ENCODE peak calls at places on chromosomes 2 and 18, in five cellular contexts. P is Peyer's patch; G is tibial nerve; E is body of pancreas; H is naive thymus-derived CD4-positive, alpha-beta T cell. V is an unnamed sample.

GRCh38 chr18:76499021-76499420 is 4.0 kb upstream of the ZNF516 start:
- DNase-seq in P (no peak), G (no peak), E (no peak), H (no peak), V (no peak)

GRCh38 chr18:39396168-39396567 is 1830.6 kb upstream of the CELF4 start:
- DNase-seq in P (no peak), G (no peak), E (no peak), H (no peak), V (no peak)

GRCh38 chr2:58042486-58042970 is 4.1 kb upstream of the VRK2 start:
- DNase-seq in P (no peak), G (no peak), E (peak), H (peak), V (no peak)

GRCh38 chr2:54767921-54768320 is 44.5 kb downstream of the EML6 start:
- DNase-seq in P (no peak), G (no peak), E (no peak), H (peak), V (no peak)

GRCh38 chr2:61694312-61695274 is 156.4 kb upstream of the XPO1 start:
- DNase-seq in P (peak), G (peak), E (peak), H (peak), V (peak)

GRCh38 chr2:219247678-219248642 is 2.7 kb downstream of the STK16 start:
- DNase-seq in P (peak), G (no peak), E (no peak), H (peak), V (no peak)

GRCh38 chr18:10916865-10917264 is 232.5 kb downstream of the PIEZO2 start:
- DNase-seq in P (no peak), G (no peak), E (no peak), H (no peak), V (no peak)

GRCh38 chr2:10122500-10123280 is at the start of gene RRM2:
- DNase-seq in P (peak), G (peak), E (peak), H (peak), V (peak)

GRCh38 chr18:8890957-8891464 is 185.7 kb downstream of the MTCL1 start:
- DNase-seq in P (no peak), G (no peak), E (peak), H (no peak), V (no peak)

GRCh38 chr2:130769343-130769907 is 14.1 kb downstream of the AMER3 start:
- DNase-seq in P (no peak), G (no peak), E (no peak), H (no peak), V (no peak)

DNA sequence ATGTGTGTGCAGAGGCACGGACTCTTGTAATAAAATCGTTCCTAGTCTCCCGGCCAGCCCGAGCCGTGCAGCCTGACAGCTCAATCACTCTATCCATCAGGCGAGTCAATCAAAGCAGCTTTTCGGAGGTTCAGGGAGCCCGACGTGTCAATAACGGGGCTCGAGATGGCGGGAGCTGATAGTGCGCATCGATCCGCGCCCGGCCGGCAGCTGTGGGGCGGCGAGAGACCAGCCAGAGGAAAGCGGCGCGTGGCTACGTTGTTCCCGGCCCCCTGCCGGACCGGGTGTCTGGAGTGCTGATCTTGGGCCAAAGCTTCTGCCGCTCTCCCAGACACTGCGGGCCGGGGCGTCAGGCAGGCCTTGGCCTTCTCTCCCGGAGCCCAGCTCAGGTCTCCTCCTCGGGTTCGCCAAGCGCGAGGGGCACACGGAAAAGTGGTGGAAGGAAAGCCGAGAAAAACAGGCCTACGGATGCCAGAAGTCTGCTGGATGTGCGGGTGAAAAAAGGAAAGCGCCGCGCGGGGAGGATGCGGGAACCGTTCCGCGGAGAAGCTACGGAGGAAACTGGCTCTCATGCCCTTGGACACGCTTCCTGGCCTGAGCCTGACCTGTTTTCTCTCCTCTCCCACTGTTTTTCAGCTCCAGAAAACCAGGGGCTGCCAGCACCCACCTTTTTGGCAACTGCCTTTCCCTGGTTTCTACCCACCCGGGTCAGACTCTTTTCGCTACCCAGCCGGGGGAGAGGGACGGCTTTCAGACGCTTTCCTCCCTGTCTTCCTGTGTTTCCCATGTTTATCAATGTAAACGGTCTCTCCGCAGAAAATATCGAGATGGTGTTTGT is 2.2 kb downstream of the EN1 start:
- DNase-seq in P (peak), G (no peak), E (no peak), H (no peak), V (no peak)
- H3K4me3 ChIP-seq in P (no peak), G (no peak), E (no peak), H (no peak), V (no peak)

DNA sequence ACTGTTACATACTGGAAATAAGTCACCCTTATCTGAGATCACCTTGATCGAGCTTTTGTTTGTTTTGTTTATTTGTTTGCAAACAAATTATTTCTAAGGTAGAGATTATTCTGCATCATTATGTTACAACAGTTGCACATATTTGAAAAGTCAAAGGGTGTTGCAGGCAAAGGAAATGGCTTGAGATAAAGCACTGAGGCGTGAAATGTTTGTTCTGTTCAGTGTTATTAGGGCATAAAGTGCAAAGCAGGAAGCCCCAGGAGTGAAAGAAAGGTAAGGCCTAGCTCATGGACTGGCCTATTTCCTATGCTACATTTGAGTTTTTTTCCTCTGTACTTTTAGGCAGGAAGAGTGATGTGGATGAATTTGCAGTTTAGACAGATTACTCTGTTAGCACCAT is 1815.6 kb upstream of the LRRTM1 start:
- DNase-seq in P (no peak), G (no peak), E (no peak), H (no peak), V (no peak)
- H3K27ac ChIP-seq in P (peak), G (no peak), E (no peak), H (no peak), V (no peak)

GRCh38 chr2:201470821-201471731 is 19.5 kb downstream of the STRADB start:
- DNase-seq in P (no peak), G (no peak), E (no peak), H (no peak), V (no peak)
- H3K4me3 ChIP-seq in P (no peak), G (no peak), E (no peak), H (no peak), V (no peak)

GRCh38 chr2:1727796-1728474 is 16.4 kb downstream of the PXDN start:
- DNase-seq in P (peak), G (no peak), E (no peak), H (no peak), V (peak)
- H3K27ac ChIP-seq in P (peak), G (no peak), E (no peak), H (no peak), V (no peak)

DNA sequence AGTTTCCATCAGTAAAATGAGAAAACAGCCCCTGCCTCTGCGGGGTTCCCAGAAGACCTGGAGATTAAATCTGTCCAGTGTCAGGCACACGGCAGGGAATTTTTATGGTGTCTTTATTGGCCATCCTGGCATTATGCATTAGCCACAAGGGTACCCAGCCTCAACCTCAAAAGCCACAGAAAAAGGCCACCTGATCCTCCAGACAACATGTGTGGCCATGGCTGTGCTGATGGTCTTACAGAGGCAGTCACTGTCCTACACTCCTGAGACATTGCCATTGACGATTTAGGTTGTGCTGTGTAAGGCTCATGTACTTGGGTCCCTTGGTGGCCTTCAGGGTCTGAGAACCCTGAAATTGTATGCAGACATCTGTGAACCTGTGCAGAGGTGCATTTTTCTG is 115.6 kb downstream of the SMAD7 start:
- DNase-seq in P (no peak), G (no peak), E (no peak), H (no peak), V (no peak)
- H3K4me3 ChIP-seq in P (peak), G (no peak), E (no peak), H (peak), V (no peak)

GRCh38 chr2:45905643-45905969 is 254.1 kb downstream of the PRKCE start:
- DNase-seq in P (no peak), G (no peak), E (no peak), H (no peak), V (no peak)
- H3K27ac ChIP-seq in P (no peak), G (no peak), E (no peak), H (no peak), V (no peak)

GRCh38 chr2:205198130-205198505 is 484.2 kb upstream of the NRP2 start:
- DNase-seq in P (no peak), G (no peak), E (peak), H (no peak), V (no peak)
- H3K4me3 ChIP-seq in P (no peak), G (no peak), E (no peak), H (no peak), V (no peak)

GRCh38 chr2:50849205-50849604 is 182.7 kb downstream of the NRXN1 start:
- DNase-seq in P (no peak), G (no peak), E (no peak), H (no peak), V (no peak)

GRCh38 chr2:50850290-50850969 is 181.5 kb downstream of the NRXN1 start:
- DNase-seq in P (no peak), G (no peak), E (no peak), H (no peak), V (no peak)

GRCh38 chr2:50856112-50856511 is 175.8 kb downstream of the NRXN1 start:
- DNase-seq in P (no peak), G (no peak), E (no peak), H (no peak), V (no peak)

DNA sequence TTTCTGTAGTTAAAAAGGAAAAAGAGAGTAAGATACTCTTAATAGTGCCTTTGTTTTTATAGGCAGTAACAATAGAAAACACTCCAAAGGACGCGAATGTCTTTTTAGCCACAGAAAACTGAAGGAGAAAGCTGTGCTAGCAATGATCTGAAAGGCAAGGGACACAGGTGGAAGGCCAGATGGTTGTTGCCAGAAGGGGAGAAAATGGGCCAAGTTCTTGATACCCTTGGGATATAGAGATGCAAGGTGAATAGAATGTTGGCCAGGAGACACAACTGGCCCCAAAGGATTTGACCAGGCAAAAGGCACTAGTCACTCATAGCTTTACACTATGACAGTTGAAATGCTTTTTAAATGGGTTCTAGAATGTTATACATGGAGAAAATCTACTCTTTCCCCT is 180.0 kb downstream of the NRXN1 start:
- DNase-seq in P (no peak), G (no peak), E (no peak), H (no peak), V (no peak)
- H3K27ac ChIP-seq in P (no peak), G (no peak), E (no peak), H (no peak), V (no peak)

GRCh38 chr2:128315122-128315828 is 3.4 kb downstream of the HS6ST1 start:
- DNase-seq in P (peak), G (peak), E (peak), H (no peak), V (peak)
- H3K4me3 ChIP-seq in P (no peak), G (no peak), E (no peak), H (no peak), V (peak)